ENCODE peak calls at places on chromosomes 16 and 17, in four cellular contexts. T is adrenal gland, H is mammary epithelial cell, E is PC-3. V is an unnamed sample. For H3K4me1, the result is how much of the 10 kb centered on the place peaks cover.

GRCh38 chr16:82425661-82426060 is 201.1 kb upstream of the CDH13 start:
- DNase-seq in T (no peak), H (peak), E (peak), V (no peak)

GRCh38 chr17:70848785-70849184 is 679.5 kb downstream of the KCNJ2 start:
- DNase-seq in T (no peak), H (no peak), E (peak), V (no peak)

GRCh38 chr17:35749560-35750412 is 3.3 kb downstream of the GAS2L2 start:
- DNase-seq in T (no peak), H (no peak), E (no peak), V (no peak)

GRCh38 chr16:59154295-59154694 is 420.2 kb upstream of the GOT2 start:
- DNase-seq in T (no peak), H (no peak), E (no peak), V (no peak)

GRCh38 chr17:44210342-44211192 is 8.9 kb downstream of the UBTF start:
- DNase-seq in T (peak), H (peak), E (peak), V (peak)

GRCh38 chr17:77862890-77863813 is 95.4 kb upstream of the TNRC6C start:
- DNase-seq in T (no peak), H (no peak), E (peak), V (no peak)

GRCh38 chr16:50696575-50697420 is 3.4 kb downstream of the NOD2 start:
- DNase-seq in T (peak), H (peak), E (peak), V (peak)

GRCh38 chr16:88651276-88651988 is 579 bp upstream of the CYBA start:
- DNase-seq in T (peak), H (no peak), E (no peak), V (peak)

GRCh38 chr16:15601212-15601879 is 41.6 kb downstream of the MARF1 start:
- DNase-seq in T (no peak), H (no peak), E (no peak), V (no peak)

GRCh38 chr17:10631701-10632100 is 25.4 kb downstream of the MYH3 start:
- DNase-seq in T (no peak), H (no peak), E (no peak), V (no peak)

GRCh38 chr16:56281256-56281805 is 90.0 kb downstream of the GNAO1 start:
- DNase-seq in T (no peak), H (no peak), E (peak), V (no peak)

GRCh38 chr16:12543700-12544476 is 259.8 kb downstream of the CPPED1 start:
- DNase-seq in T (no peak), H (no peak), E (no peak), V (no peak)

GRCh38 chr17:35895602-35896001 is 15.4 kb upstream of the CCL5 start:
- DNase-seq in T (no peak), H (no peak), E (no peak), V (no peak)

GRCh38 chr17:82187500-82187899 is 25.1 kb downstream of the CCDC57 start:
- DNase-seq in T (no peak), H (no peak), E (no peak), V (no peak)

GRCh38 chr16:66841366-66841765 is 2.8 kb upstream of the CA7 start:
- DNase-seq in T (no peak), H (no peak), E (no peak), V (no peak)

GRCh38 chr16:74734361-74735161 is 33.9 kb upstream of the MLKL start:
- DNase-seq in T (no peak), H (no peak), E (no peak), V (no peak)

GRCh38 chr17:45940826-45941225 is 46.5 kb downstream of the MAPT start:
- DNase-seq in T (no peak), H (no peak), E (no peak), V (peak)

GRCh38 chr17:64449545-64449944 is 630 bp downstream of the MILR1 start:
- DNase-seq in T (no peak), H (no peak), E (no peak), V (no peak)

GRCh38 chr16:86929149-86929871 is 351.0 kb downstream of the FOXL1 start:
- DNase-seq in T (peak), H (peak), E (no peak), V (no peak)

GRCh38 chr17:82875418-82875856 is 35.6 kb upstream of the ZNF750 start:
- DNase-seq in T (no peak), H (peak), E (no peak), V (no peak)

GRCh38 chr17:14225153-14226004 is 11.3 kb downstream of the CDRT15 start:
- DNase-seq in T (no peak), H (no peak), E (no peak), V (no peak)

GRCh38 chr17:28811594-28812135 is 30.9 kb downstream of the FAM222B start:
- DNase-seq in T (no peak), H (peak), E (peak), V (no peak)

GRCh38 chr17:44595216-44595775 is 38.0 kb downstream of the FZD2 start:
- DNase-seq in T (no peak), H (no peak), E (no peak), V (no peak)

GRCh38 chr16:2955779-2956565 is 8.1 kb upstream of the KREMEN2 start:
- DNase-seq in T (no peak), H (no peak), E (no peak), V (no peak)

GRCh38 chr17:15891348-15891747 is 53.6 kb upstream of the ADORA2B start:
- DNase-seq in T (no peak), H (no peak), E (no peak), V (no peak)

GRCh38 chr17:32495347-32496253 is 8.8 kb downstream of the CDK5R1 start:
- DNase-seq in T (peak), H (no peak), E (no peak), V (peak)

GRCh38 chr17:8122391-8122922 is 1.4 kb downstream of the HES7 start:
- DNase-seq in T (no peak), H (peak), E (peak), V (no peak)

GRCh38 chr17:63476494-63476856 is 386 bp upstream of the ACE start:
- DNase-seq in T (no peak), H (no peak), E (peak), V (no peak)

GRCh38 chr17:49656247-49656646 is 21.6 kb downstream of the SPOP start:
- DNase-seq in T (no peak), H (no peak), E (no peak), V (no peak)

GRCh38 chr16:28930652-28931051 is 1.1 kb upstream of the CD19 start:
- DNase-seq in T (no peak), H (no peak), E (no peak), V (no peak)

GRCh38 chr17:61223725-61224124 is 175.9 kb upstream of the TBX2 start:
- DNase-seq in T (no peak), H (no peak), E (no peak), V (no peak)

GRCh38 chr17:77128895-77129567 is 11.7 kb upstream of the SEC14L1 start:
- DNase-seq in T (no peak), H (no peak), E (no peak), V (no peak)

DNA sequence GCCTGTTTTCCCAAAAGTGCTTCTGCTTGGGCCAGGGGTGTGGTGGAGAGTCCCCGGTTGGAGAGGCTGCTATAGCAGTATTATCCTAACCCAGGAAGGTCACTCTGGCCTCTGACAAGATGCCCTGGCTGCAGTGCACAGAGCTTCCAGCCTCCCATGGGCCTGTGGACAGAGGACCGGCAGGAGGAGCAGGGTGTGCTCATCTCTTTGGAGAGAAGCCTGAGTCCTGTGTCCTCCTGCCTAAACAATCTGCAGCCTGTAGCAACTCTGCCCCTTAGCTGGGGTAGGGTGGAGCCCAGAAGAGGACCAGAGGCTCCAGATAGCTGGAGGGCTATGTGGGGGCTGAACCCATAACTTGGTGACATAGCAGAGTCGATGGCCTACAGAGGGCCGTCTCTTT is 78.0 kb downstream of the MPRIP start:
- DNase-seq in T (no peak), H (no peak), E (no peak), V (no peak)
- H3K4me1 ChIP-seq in T (under half), H (under half), E (under half), V (under half)

DNA sequence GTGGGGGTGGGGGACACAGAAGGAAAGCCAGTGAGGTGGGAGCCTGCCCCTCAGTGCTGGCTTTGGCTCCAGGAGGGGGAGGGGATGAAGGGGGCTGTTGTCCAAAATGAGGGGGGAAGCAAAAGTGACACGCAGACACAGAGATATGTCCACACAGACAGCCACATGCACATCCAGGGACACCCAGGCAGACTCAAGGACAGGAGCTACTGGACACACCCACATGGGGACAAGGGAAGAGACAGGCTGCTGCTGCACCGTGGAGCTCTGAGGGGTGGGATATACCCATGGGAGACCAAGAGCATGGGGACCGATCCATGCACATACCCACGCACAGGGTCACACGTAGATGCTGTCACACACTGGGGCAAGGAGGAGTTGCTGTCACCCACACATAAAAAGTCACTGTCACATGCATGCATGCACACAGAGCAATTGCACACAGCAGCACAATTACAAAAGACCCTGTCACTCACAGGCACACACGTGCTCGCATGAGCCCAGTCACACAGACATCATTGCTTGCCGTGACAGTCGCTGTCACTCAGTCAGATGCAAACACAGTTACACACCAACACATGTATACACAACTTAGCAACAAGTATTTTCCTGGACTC is 1.3 kb downstream of the THRA start:
- DNase-seq in T (peak), H (no peak), E (no peak), V (no peak)
- H3K4me1 ChIP-seq in T (under half), H (under half), E (under half), V (under half)

GRCh38 chr17:67565068-67565467 is 152.7 kb upstream of the NOL11 start:
- DNase-seq in T (no peak), H (no peak), E (no peak), V (no peak)

GRCh38 chr17:67563692-67564228 is 154.0 kb upstream of the NOL11 start:
- DNase-seq in T (no peak), H (no peak), E (no peak), V (no peak)

GRCh38 chr17:67569873-67570272 is 147.9 kb upstream of the NOL11 start:
- DNase-seq in T (peak), H (no peak), E (peak), V (no peak)

GRCh38 chr17:67568961-67569360 is 148.8 kb upstream of the NOL11 start:
- DNase-seq in T (no peak), H (no peak), E (no peak), V (no peak)

GRCh38 chr17:67566656-67567055 is 151.1 kb upstream of the NOL11 start:
- DNase-seq in T (no peak), H (peak), E (no peak), V (no peak)
- H3K4me1 ChIP-seq in T (under half), H (under half), E (under half), V (under half)

DNA sequence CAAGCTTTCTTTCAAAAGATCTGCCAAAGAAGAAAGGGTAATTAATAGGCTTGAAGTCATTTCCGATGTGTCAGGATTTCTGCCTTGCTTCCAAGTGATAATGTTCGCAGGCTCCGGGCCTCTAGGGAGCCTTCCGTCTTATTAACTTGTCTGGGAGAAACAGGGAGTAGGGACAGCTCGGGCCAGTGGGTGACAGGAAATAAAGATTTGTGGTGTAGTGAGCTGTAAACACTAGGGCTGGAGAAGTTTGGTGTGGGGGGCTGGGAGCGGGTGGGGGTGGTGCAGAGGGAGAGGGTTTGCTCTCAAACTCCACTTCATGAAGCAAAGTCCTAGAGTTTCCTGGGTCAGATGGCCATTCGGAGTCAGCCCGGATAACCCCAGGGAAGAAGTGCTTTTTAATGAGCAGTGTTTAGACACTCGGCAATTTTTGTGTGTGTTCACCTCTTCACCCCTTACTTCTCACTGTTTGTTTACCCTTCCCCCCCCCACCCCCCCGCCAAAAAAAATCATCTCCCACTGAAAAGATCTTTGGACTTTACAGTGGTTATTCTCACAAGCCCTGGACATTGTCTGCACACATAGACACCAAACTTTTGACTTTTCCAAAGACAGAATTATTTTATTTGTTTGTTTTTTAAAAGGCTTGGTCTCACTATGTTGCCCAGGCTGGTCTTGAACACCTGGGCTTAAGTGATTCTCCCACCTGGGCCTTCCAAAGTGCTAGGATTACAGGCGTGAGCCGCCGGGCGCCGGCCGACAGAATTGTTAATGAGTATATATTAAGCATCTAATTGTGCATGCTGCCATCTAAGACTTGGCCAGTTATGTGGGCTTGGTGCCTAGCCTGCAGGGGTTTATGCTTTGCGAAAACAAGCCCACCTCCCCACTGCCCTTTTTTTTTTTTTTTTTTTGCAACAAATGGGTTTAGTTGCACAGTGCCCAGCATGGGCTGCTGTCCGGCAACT is 196.4 kb downstream of the CCDC182 start:
- DNase-seq in T (no peak), H (no peak), E (no peak), V (peak)
- H3K4me1 ChIP-seq in T (under half), H (under half), E (under half), V (under half)

GRCh38 chr16:68752602-68753001 is 15.5 kb downstream of the CDH1 start:
- DNase-seq in T (no peak), H (no peak), E (no peak), V (no peak)
- H3K4me1 ChIP-seq in T (under half), H (under half), E (half or more), V (under half)

V was measured in uterus.